ENCODE peak calls at places on chromosome 12, in six cellular contexts. S is activated naive CD4-positive, alpha-beta T cell treated with anti-CD3 and anti-CD28 coated beads for 36 hours; B is EL; T is cardiac fibroblast; R is 8988T; W is T follicular helper cell. Q is an unnamed sample.

GRCh38 chr12:57474430-57474829 is 5.2 kb downstream of the ARHGAP9 start:
- DNase-seq in T (no peak), W (no peak), B (no peak), S (no peak), R (no peak), Q (no peak)

GRCh38 chr12:50839032-50839431 is 3.7 kb upstream of the TMPRSS12 start:
- DNase-seq in B (no peak), T (no peak), S (no peak), R (no peak), W (no peak), Q (no peak)

GRCh38 chr12:115201928-115202327 is 518.0 kb upstream of the TBX3 start:
- DNase-seq in B (no peak), W (no peak), T (peak), S (no peak), R (no peak), Q (peak)

GRCh38 chr12:4211372-4211771 is 62.2 kb upstream of the CCND2 start:
- DNase-seq in W (no peak), S (no peak), R (no peak), B (no peak), T (no peak), Q (no peak)

GRCh38 chr12:22687677-22688076 is 62.7 kb downstream of the ETNK1 start:
- DNase-seq in T (peak), B (peak), R (no peak), S (no peak), W (no peak), Q (peak)

GRCh38 chr12:115794659-115795081 is 482.8 kb downstream of the MED13L start:
- DNase-seq in T (no peak), R (no peak), W (no peak), B (no peak), S (no peak), Q (no peak)

GRCh38 chr12:15897433-15897832 is 13.7 kb upstream of the DERA start:
- DNase-seq in B (peak), R (no peak), W (no peak), T (no peak), S (no peak), Q (no peak)

GRCh38 chr12:26978801-26979200 is 35.4 kb downstream of the TM7SF3 start:
- DNase-seq in W (no peak), S (no peak), R (no peak), B (no peak), T (no peak), Q (no peak)

GRCh38 chr12:131896811-131897270 is 2.4 kb downstream of the ULK1 start:
- DNase-seq in T (no peak), S (no peak), W (no peak), R (peak), B (no peak), Q (no peak)

GRCh38 chr12:48817957-48818830 is at the start of gene CACNB3:
- DNase-seq in W (peak), S (peak), B (peak), T (peak), R (peak), Q (peak)

GRCh38 chr12:70646850-70647249 is 9.6 kb upstream of the PTPRB start:
- DNase-seq in S (no peak), T (no peak), W (no peak), B (peak), R (no peak), Q (peak)

GRCh38 chr12:81329088-81329487 is 251.2 kb downstream of the ACSS3 start:
- DNase-seq in W (no peak), R (no peak), T (peak), S (no peak), B (peak), Q (peak)

GRCh38 chr12:78612224-78612623 is 252.3 kb upstream of the SYT1 start:
- DNase-seq in W (no peak), T (no peak), B (no peak), S (no peak), R (no peak), Q (no peak)

GRCh38 chr12:109581334-109581691 is 7.7 kb downstream of the MVK start:
- DNase-seq in T (no peak), R (no peak), S (no peak), W (no peak), B (no peak), Q (no peak)

GRCh38 chr12:4915752-4916151 is 6.0 kb downstream of the KCNA1 start:
- DNase-seq in R (no peak), W (no peak), S (no peak), B (no peak), T (no peak), Q (no peak)

GRCh38 chr12:67496616-67497015 is 151.9 kb upstream of the DYRK2 start:
- DNase-seq in T (no peak), B (no peak), W (no peak), S (no peak), R (no peak), Q (no peak)

GRCh38 chr12:6996040-6996441 is 22.2 kb downstream of the LPCAT3 start:
- DNase-seq in W (no peak), T (peak), B (peak), S (no peak), R (no peak), Q (peak)

GRCh38 chr12:20508962-20509361 is 140.6 kb downstream of the PDE3A start:
- DNase-seq in S (no peak), B (no peak), T (peak), W (no peak), R (no peak), Q (no peak)

GRCh38 chr12:88420460-88420859 is 159.8 kb downstream of the KITLG start:
- DNase-seq in R (no peak), W (no peak), S (no peak), T (peak), B (peak), Q (peak)

GRCh38 chr12:106841471-106842302 is 67.2 kb downstream of the RIC8B start:
- DNase-seq in S (peak), W (peak), T (peak), R (no peak), B (peak), Q (peak)

GRCh38 chr12:71415336-71416231 is 24.0 kb upstream of the LGR5 start:
- DNase-seq in R (no peak), S (peak), B (peak), W (no peak), T (peak), Q (peak)

GRCh38 chr12:61923152-61923551 is 337.1 kb upstream of the USP15 start:
- DNase-seq in R (no peak), S (no peak), W (no peak), T (no peak), B (no peak), Q (no peak)

GRCh38 chr12:69701821-69702220 is 2.7 kb upstream of the BEST3 start:
- DNase-seq in B (no peak), W (no peak), R (no peak), T (no peak), S (no peak), Q (no peak)

GRCh38 chr12:94290353-94290752 is 142.0 kb downstream of the PLXNC1 start:
- DNase-seq in W (no peak), B (peak), S (no peak), R (no peak), T (no peak), Q (no peak)

GRCh38 chr12:16530268-16530865 is 75.6 kb downstream of the LMO3 start:
- DNase-seq in S (no peak), T (no peak), R (no peak), W (no peak), B (no peak), Q (no peak)

GRCh38 chr12:108699955-108700563 is 31.3 kb downstream of the CORO1C start:
- DNase-seq in B (no peak), S (no peak), T (peak), W (no peak), R (no peak), Q (no peak)

GRCh38 chr12:47218191-47218654 is 138.5 kb upstream of the AMIGO2 start:
- DNase-seq in S (peak), W (no peak), T (no peak), B (no peak), R (no peak), Q (no peak)

GRCh38 chr12:127125607-127126259 is 1141.2 kb upstream of the TMEM132C start:
- DNase-seq in B (peak), S (peak), T (peak), W (no peak), R (no peak), Q (peak)